ENCODE peak calls at places on chromosomes 4 and X, in five cellular contexts. One of them, this sample, is unnamed.

GRCh38 chr4:26075588-26075987 is 161.6 kb downstream of the SMIM20 start:
- DNase-seq in fibroblast of villous mesenchyme: no peak
- DNase-seq in cardiac muscle cell: no peak
- DNase-seq in PC-3: peak; percentile 71
- DNase-seq in WERI-Rb-1: no peak
- DNase-seq in this sample: no peak

GRCh38 chr4:20078644-20079043 is 173.1 kb upstream of the SLIT2 start:
- DNase-seq in fibroblast of villous mesenchyme: no peak
- DNase-seq in cardiac muscle cell: no peak
- DNase-seq in PC-3: no peak
- DNase-seq in WERI-Rb-1: no peak
- DNase-seq in this sample: no peak

GRCh38 chr4:32985256-32985655 is 2265.1 kb downstream of the PCDH7 start:
- DNase-seq in fibroblast of villous mesenchyme: no peak
- DNase-seq in cardiac muscle cell: peak; percentile 36
- DNase-seq in PC-3: peak; percentile 56
- DNase-seq in WERI-Rb-1: no peak
- DNase-seq in this sample: no peak

GRCh38 chrX:42680651-42681050 is 97.3 kb downstream of the PPP1R2C start:
- DNase-seq in fibroblast of villous mesenchyme: peak; percentile 56
- DNase-seq in cardiac muscle cell: peak; percentile 78
- DNase-seq in PC-3: no peak
- DNase-seq in WERI-Rb-1: no peak
- DNase-seq in this sample: no peak

GRCh38 chr4:105207386-105207785 is 60.7 kb downstream of the TET2 start:
- DNase-seq in fibroblast of villous mesenchyme: no peak
- DNase-seq in cardiac muscle cell: no peak
- DNase-seq in PC-3: no peak
- DNase-seq in WERI-Rb-1: no peak
- DNase-seq in this sample: no peak

GRCh38 chrX:134909258-134909657 is 81.5 kb upstream of the SMIM10 start:
- DNase-seq in fibroblast of villous mesenchyme: no peak
- DNase-seq in cardiac muscle cell: no peak
- DNase-seq in PC-3: no peak
- DNase-seq in WERI-Rb-1: no peak
- DNase-seq in this sample: no peak

GRCh38 chr4:8332891-8333331 is 63.4 kb downstream of the HTRA3 start:
- DNase-seq in fibroblast of villous mesenchyme: no peak
- DNase-seq in cardiac muscle cell: no peak
- DNase-seq in PC-3: no peak
- DNase-seq in WERI-Rb-1: peak; percentile 1
- DNase-seq in this sample: no peak

GRCh38 chr4:119638359-119638758 is 9.8 kb upstream of the PDE5A start:
- DNase-seq in fibroblast of villous mesenchyme: peak; percentile 79
- DNase-seq in cardiac muscle cell: no peak
- DNase-seq in PC-3: no peak
- DNase-seq in WERI-Rb-1: no peak
- DNase-seq in this sample: no peak

GRCh38 chrX:113514906-113515305 is 674.3 kb upstream of the AMOT start:
- DNase-seq in fibroblast of villous mesenchyme: no peak
- DNase-seq in cardiac muscle cell: peak; percentile 11
- DNase-seq in PC-3: no peak
- DNase-seq in WERI-Rb-1: no peak
- DNase-seq in this sample: no peak

GRCh38 chr4:17276821-17277220 is 235.1 kb downstream of the QDPR start:
- DNase-seq in fibroblast of villous mesenchyme: peak; percentile 14
- DNase-seq in cardiac muscle cell: peak; percentile 78
- DNase-seq in PC-3: no peak
- DNase-seq in WERI-Rb-1: no peak
- DNase-seq in this sample: no peak

GRCh38 chr4:52945499-52945898 is 83.4 kb downstream of the RASL11B start:
- DNase-seq in fibroblast of villous mesenchyme: peak; percentile 28
- DNase-seq in cardiac muscle cell: no peak
- DNase-seq in PC-3: no peak
- DNase-seq in WERI-Rb-1: no peak
- DNase-seq in this sample: no peak

GRCh38 chrX:7996414-7996813 is 69.2 kb upstream of the PNPLA4 start:
- DNase-seq in fibroblast of villous mesenchyme: peak; percentile 45
- DNase-seq in cardiac muscle cell: peak; percentile 46
- DNase-seq in PC-3: peak; percentile 65
- DNase-seq in WERI-Rb-1: peak; percentile 34
- DNase-seq in this sample: peak; percentile 53

GRCh38 chr4:24569662-24570061 is 14.7 kb downstream of the DHX15 start:
- DNase-seq in fibroblast of villous mesenchyme: no peak
- DNase-seq in cardiac muscle cell: no peak
- DNase-seq in PC-3: no peak
- DNase-seq in WERI-Rb-1: no peak
- DNase-seq in this sample: no peak

GRCh38 chr4:14368391-14368790 is 633.9 kb upstream of the CPEB2 start:
- DNase-seq in fibroblast of villous mesenchyme: no peak
- DNase-seq in cardiac muscle cell: no peak
- DNase-seq in PC-3: no peak
- DNase-seq in WERI-Rb-1: no peak
- DNase-seq in this sample: no peak

GRCh38 chr4:126682250-126682649 is 950.5 kb upstream of the INTU start:
- DNase-seq in fibroblast of villous mesenchyme: no peak
- DNase-seq in cardiac muscle cell: no peak
- DNase-seq in PC-3: no peak
- DNase-seq in WERI-Rb-1: no peak
- DNase-seq in this sample: no peak

GRCh38 chrX:101452051-101452450 is 33.2 kb upstream of the ARMCX4 start:
- DNase-seq in fibroblast of villous mesenchyme: peak; percentile 26
- DNase-seq in cardiac muscle cell: no peak
- DNase-seq in PC-3: no peak
- DNase-seq in WERI-Rb-1: no peak
- DNase-seq in this sample: no peak

GRCh38 chrX:119784747-119785446 is 6.5 kb downstream of the RPL39 start:
- DNase-seq in fibroblast of villous mesenchyme: no peak
- DNase-seq in cardiac muscle cell: peak; percentile 41
- DNase-seq in PC-3: peak; percentile 34
- DNase-seq in WERI-Rb-1: peak; percentile 33
- DNase-seq in this sample: peak; percentile 18

GRCh38 chr4:39480251-39480650 is 21.4 kb downstream of the LIAS start:
- DNase-seq in fibroblast of villous mesenchyme: no peak
- DNase-seq in cardiac muscle cell: no peak
- DNase-seq in PC-3: no peak
- DNase-seq in WERI-Rb-1: no peak
- DNase-seq in this sample: no peak

GRCh38 chr4:17687237-17687857 is 72.9 kb downstream of the MED28 start:
- DNase-seq in fibroblast of villous mesenchyme: no peak
- DNase-seq in cardiac muscle cell: no peak
- DNase-seq in PC-3: no peak
- DNase-seq in WERI-Rb-1: no peak
- DNase-seq in this sample: no peak

GRCh38 chr4:101345596-101346311 is 1.6 kb downstream of the PPP3CA start:
- DNase-seq in fibroblast of villous mesenchyme: peak; percentile 88
- DNase-seq in cardiac muscle cell: peak; percentile 65
- DNase-seq in PC-3: peak; percentile 36
- DNase-seq in WERI-Rb-1: peak; percentile 74
- DNase-seq in this sample: peak; percentile 13

GRCh38 chrX:134478374-134478773 is 18.4 kb downstream of the HPRT1 start:
- DNase-seq in fibroblast of villous mesenchyme: no peak
- DNase-seq in cardiac muscle cell: no peak
- DNase-seq in PC-3: no peak
- DNase-seq in WERI-Rb-1: no peak
- DNase-seq in this sample: no peak

GRCh38 chr4:46274717-46275116 is 115.2 kb downstream of the GABRA2 start:
- DNase-seq in fibroblast of villous mesenchyme: no peak
- DNase-seq in cardiac muscle cell: peak; percentile 3
- DNase-seq in PC-3: peak; percentile 6
- DNase-seq in WERI-Rb-1: no peak
- DNase-seq in this sample: no peak

GRCh38 chr4:18934197-18934596 is 912.6 kb upstream of the LCORL start:
- DNase-seq in fibroblast of villous mesenchyme: peak; percentile 23
- DNase-seq in cardiac muscle cell: no peak
- DNase-seq in PC-3: peak; percentile 33
- DNase-seq in WERI-Rb-1: peak; percentile 8
- DNase-seq in this sample: no peak

GRCh38 chr4:100042235-100042634 is 92.2 kb upstream of the H2AZ1 start:
- DNase-seq in fibroblast of villous mesenchyme: peak; percentile 70
- DNase-seq in cardiac muscle cell: no peak
- DNase-seq in PC-3: no peak
- DNase-seq in WERI-Rb-1: no peak
- DNase-seq in this sample: no peak

GRCh38 chr4:176238819-176239218 is 30.2 kb downstream of the ASB5 start:
- DNase-seq in fibroblast of villous mesenchyme: peak; percentile 85
- DNase-seq in cardiac muscle cell: no peak
- DNase-seq in PC-3: peak; percentile 11
- DNase-seq in WERI-Rb-1: no peak
- DNase-seq in this sample: no peak

GRCh38 chrX:112643721-112644120 is 36.0 kb downstream of the LHFPL1 start:
- DNase-seq in fibroblast of villous mesenchyme: no peak
- DNase-seq in cardiac muscle cell: no peak
- DNase-seq in PC-3: no peak
- DNase-seq in WERI-Rb-1: no peak
- DNase-seq in this sample: no peak

GRCh38 chrX:140480765-140481164 is 24.1 kb downstream of the SOX3 start:
- DNase-seq in fibroblast of villous mesenchyme: no peak
- DNase-seq in cardiac muscle cell: no peak
- DNase-seq in PC-3: no peak
- DNase-seq in WERI-Rb-1: no peak
- DNase-seq in this sample: no peak

GRCh38 chrX:1029494-1029893 is 183.0 kb downstream of the CRLF2 start:
- DNase-seq in fibroblast of villous mesenchyme: no peak
- DNase-seq in cardiac muscle cell: no peak
- DNase-seq in PC-3: no peak
- DNase-seq in WERI-Rb-1: no peak
- DNase-seq in this sample: no peak

GRCh38 chr4:95162867-95163266 is 385.9 kb downstream of the UNC5C start:
- DNase-seq in fibroblast of villous mesenchyme: no peak
- DNase-seq in cardiac muscle cell: no peak
- DNase-seq in PC-3: no peak
- DNase-seq in WERI-Rb-1: no peak
- DNase-seq in this sample: no peak
- TF ChIP-seq CTCF in fibroblast of villous mesenchyme: no peak
- TF ChIP-seq CTCF in cardiac muscle cell: no peak
- TF ChIP-seq CTCF in PC-3: no peak
- TF ChIP-seq CTCF in WERI-Rb-1: no peak
- TF ChIP-seq CTCF in this sample: no peak

GRCh38 chr4:30790123-30790522 is 70.0 kb downstream of the PCDH7 start:
- DNase-seq in fibroblast of villous mesenchyme: no peak
- DNase-seq in cardiac muscle cell: no peak
- DNase-seq in PC-3: no peak
- DNase-seq in WERI-Rb-1: no peak
- DNase-seq in this sample: no peak
- TF ChIP-seq CTCF in fibroblast of villous mesenchyme: no peak
- TF ChIP-seq CTCF in cardiac muscle cell: no peak
- TF ChIP-seq CTCF in PC-3: no peak
- TF ChIP-seq CTCF in WERI-Rb-1: no peak
- TF ChIP-seq CTCF in this sample: no peak

GRCh38 chr4:168923526-168924194 is 86.4 kb downstream of the CBR4 start:
- DNase-seq in fibroblast of villous mesenchyme: peak; percentile 80
- DNase-seq in cardiac muscle cell: peak; percentile 87
- DNase-seq in PC-3: peak; percentile 74
- DNase-seq in WERI-Rb-1: peak; percentile 83
- DNase-seq in this sample: peak; percentile 69
- TF ChIP-seq CTCF in fibroblast of villous mesenchyme: peak; percentile 79
- TF ChIP-seq CTCF in cardiac muscle cell: peak; percentile 83
- TF ChIP-seq CTCF in PC-3: peak; percentile 80
- TF ChIP-seq CTCF in WERI-Rb-1: peak; percentile 78
- TF ChIP-seq CTCF in this sample: peak; percentile 87

GRCh38 chr4:163356104-163356503 is 12.4 kb downstream of the NPY5R start:
- DNase-seq in fibroblast of villous mesenchyme: no peak
- DNase-seq in cardiac muscle cell: no peak
- DNase-seq in PC-3: no peak
- DNase-seq in WERI-Rb-1: no peak
- DNase-seq in this sample: no peak
- TF ChIP-seq CTCF in fibroblast of villous mesenchyme: no peak
- TF ChIP-seq CTCF in cardiac muscle cell: no peak
- TF ChIP-seq CTCF in PC-3: peak; percentile 37
- TF ChIP-seq CTCF in WERI-Rb-1: no peak
- TF ChIP-seq CTCF in this sample: peak; percentile 29

DNA sequence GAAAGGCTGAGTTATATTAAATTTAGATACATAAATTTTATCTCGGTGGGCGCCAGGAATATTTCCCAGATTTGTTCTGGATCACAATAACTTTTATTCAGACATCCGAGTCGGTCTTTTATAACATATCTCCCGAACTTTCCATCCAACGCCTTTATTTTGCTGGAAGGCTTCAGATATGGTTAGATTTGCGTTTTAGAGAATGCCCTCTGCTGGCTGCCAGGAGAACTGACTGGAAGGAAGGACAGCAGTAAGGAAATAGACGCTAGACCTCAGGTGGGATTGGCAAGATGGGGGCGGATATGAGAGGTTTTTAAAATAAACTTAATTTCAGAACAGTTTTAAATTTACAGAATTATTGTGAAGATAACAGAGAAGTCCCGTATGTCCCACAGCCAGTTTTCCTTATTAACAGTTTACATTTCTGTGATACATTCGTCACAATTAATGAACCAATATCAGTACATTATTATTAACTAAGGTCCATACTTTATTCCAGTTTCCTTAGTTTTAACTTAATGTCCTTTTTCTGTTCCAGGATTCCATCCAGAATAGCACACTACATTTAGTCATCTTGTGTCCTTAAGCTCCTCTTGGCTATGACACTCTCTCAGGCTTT is 4.6 kb upstream of the KANTR start:
- DNase-seq in fibroblast of villous mesenchyme: peak; percentile 67
- DNase-seq in cardiac muscle cell: peak; percentile 76
- DNase-seq in PC-3: peak; percentile 62
- DNase-seq in WERI-Rb-1: peak; percentile 47
- DNase-seq in this sample: no peak
- TF ChIP-seq CTCF in fibroblast of villous mesenchyme: peak; percentile 74
- TF ChIP-seq CTCF in cardiac muscle cell: peak; percentile 71
- TF ChIP-seq CTCF in PC-3: peak; percentile 85
- TF ChIP-seq CTCF in WERI-Rb-1: peak; percentile 65
- TF ChIP-seq CTCF in this sample: peak; percentile 73

DNA sequence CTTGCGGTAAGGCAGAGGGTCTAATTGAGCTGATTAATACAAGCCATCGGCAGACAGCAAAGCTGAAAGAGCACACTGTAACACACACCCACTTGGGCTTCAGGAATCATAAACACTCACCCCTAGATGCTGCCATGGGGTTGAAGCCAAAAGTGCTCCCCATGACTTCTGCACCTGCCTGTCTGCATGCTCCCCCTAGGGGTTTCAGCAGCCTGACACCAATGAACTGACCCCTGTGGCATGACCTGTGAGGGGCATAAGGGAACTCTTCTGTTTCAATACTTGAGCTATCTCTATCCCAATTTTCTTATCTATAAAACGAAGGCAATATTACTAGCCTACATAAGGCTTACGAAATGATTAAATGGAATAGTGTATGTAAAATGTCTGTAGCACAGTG is 23.0 kb upstream of the IL13RA2 start:
- DNase-seq in fibroblast of villous mesenchyme: no peak
- DNase-seq in cardiac muscle cell: no peak
- DNase-seq in PC-3: no peak
- DNase-seq in WERI-Rb-1: no peak
- DNase-seq in this sample: no peak
- TF ChIP-seq CTCF in fibroblast of villous mesenchyme: no peak
- TF ChIP-seq CTCF in cardiac muscle cell: no peak
- TF ChIP-seq CTCF in PC-3: no peak
- TF ChIP-seq CTCF in WERI-Rb-1: no peak
- TF ChIP-seq CTCF in this sample: no peak

GRCh38 chrX:54950730-54951375 is 30.2 kb downstream of the TRO start:
- DNase-seq in fibroblast of villous mesenchyme: no peak
- DNase-seq in cardiac muscle cell: no peak
- DNase-seq in PC-3: no peak
- DNase-seq in WERI-Rb-1: no peak
- DNase-seq in this sample: no peak
- TF ChIP-seq CTCF in fibroblast of villous mesenchyme: no peak
- TF ChIP-seq CTCF in cardiac muscle cell: no peak
- TF ChIP-seq CTCF in PC-3: no peak
- TF ChIP-seq CTCF in WERI-Rb-1: no peak
- TF ChIP-seq CTCF in this sample: no peak